ENCODE peak calls at places on chromosome 3, in eight cellular contexts. X, S, T, Y, O, M, H and N are unnamed samples.

GRCh38 chr3:2024713-2025112 is 74.0 kb upstream of the CNTN4 start:
- DNase-seq in Y (no peak), M (no peak), S (no peak), H (no peak), O (no peak), T (no peak), X (no peak), N (no peak)

GRCh38 chr3:10467904-10468610 is 37.3 kb downstream of the ATP2B2 start:
- DNase-seq in S (no peak), M (no peak), Y (no peak), X (no peak), O (no peak), H (peak), T (no peak), N (no peak)

GRCh38 chr3:70824078-70824477 is 511.6 kb upstream of the MDFIC2 start:
- DNase-seq in M (no peak), O (no peak), Y (no peak), S (peak), H (no peak), X (no peak), T (no peak), N (no peak)

GRCh38 chr3:114214542-114215341 is 22.6 kb downstream of the ZNF80 start:
- DNase-seq in Y (no peak), O (no peak), M (peak), T (no peak), X (no peak), S (no peak), H (no peak), N (no peak)

GRCh38 chr3:122200681-122201080 is 17.2 kb downstream of the CASR start:
- DNase-seq in T (no peak), S (no peak), H (no peak), Y (no peak), X (no peak), O (no peak), M (no peak), N (no peak)

GRCh38 chr3:111864821-111865656 is 6.0 kb downstream of the PHLDB2 start:
- DNase-seq in S (no peak), Y (no peak), X (no peak), M (no peak), O (no peak), T (peak), H (no peak), N (no peak)

GRCh38 chr3:52128118-52128683 is 26.0 kb downstream of the POC1A start:
- DNase-seq in H (peak), S (no peak), Y (no peak), T (peak), M (no peak), O (no peak), X (no peak), N (peak)

GRCh38 chr3:13420817-13421755 is 964 bp upstream of the NUP210 start:
- DNase-seq in X (peak), S (no peak), M (peak), O (peak), Y (no peak), T (peak), H (no peak), N (no peak)

GRCh38 chr3:189144645-189145044 is 27.1 kb upstream of the TPRG1 start:
- DNase-seq in O (peak), H (no peak), Y (no peak), S (no peak), T (peak), M (peak), X (no peak), N (peak)

GRCh38 chr3:62718515-62719320 is 156.5 kb downstream of the CADPS start:
- DNase-seq in S (no peak), M (no peak), X (peak), Y (no peak), H (no peak), T (no peak), O (no peak), N (peak)

GRCh38 chr3:182261084-182261483 is 532.2 kb upstream of the ATP11B start:
- DNase-seq in X (no peak), O (no peak), H (no peak), Y (no peak), S (no peak), M (no peak), T (no peak), N (no peak)

GRCh38 chr3:156818890-156819289 is 7.3 kb upstream of the LEKR1 start:
- DNase-seq in S (no peak), H (no peak), O (no peak), Y (no peak), M (no peak), T (peak), X (no peak), N (peak)

GRCh38 chr3:43009547-43009946 is 30.4 kb downstream of the GASK1A start:
- DNase-seq in T (no peak), O (no peak), X (no peak), Y (no peak), M (no peak), H (no peak), S (no peak), N (no peak)

GRCh38 chr3:182969277-182969676 is 11.1 kb downstream of the DCUN1D1 start:
- DNase-seq in Y (no peak), M (no peak), T (no peak), S (no peak), O (no peak), X (no peak), H (no peak), N (peak)

GRCh38 chr3:112699436-112699978 is 58.6 kb upstream of the CCDC80 start:
- DNase-seq in O (no peak), T (no peak), H (no peak), S (no peak), M (no peak), X (no peak), Y (no peak), N (no peak)

GRCh38 chr3:196604548-196604947 is 34.9 kb upstream of the NRROS start:
- DNase-seq in Y (no peak), O (no peak), S (no peak), H (no peak), X (no peak), M (peak), T (no peak), N (no peak)
- H3K27ac ChIP-seq in Y (no peak), O (no peak), S (no peak), H (no peak), X (no peak), M (no peak), T (no peak), N (no peak)

DNA sequence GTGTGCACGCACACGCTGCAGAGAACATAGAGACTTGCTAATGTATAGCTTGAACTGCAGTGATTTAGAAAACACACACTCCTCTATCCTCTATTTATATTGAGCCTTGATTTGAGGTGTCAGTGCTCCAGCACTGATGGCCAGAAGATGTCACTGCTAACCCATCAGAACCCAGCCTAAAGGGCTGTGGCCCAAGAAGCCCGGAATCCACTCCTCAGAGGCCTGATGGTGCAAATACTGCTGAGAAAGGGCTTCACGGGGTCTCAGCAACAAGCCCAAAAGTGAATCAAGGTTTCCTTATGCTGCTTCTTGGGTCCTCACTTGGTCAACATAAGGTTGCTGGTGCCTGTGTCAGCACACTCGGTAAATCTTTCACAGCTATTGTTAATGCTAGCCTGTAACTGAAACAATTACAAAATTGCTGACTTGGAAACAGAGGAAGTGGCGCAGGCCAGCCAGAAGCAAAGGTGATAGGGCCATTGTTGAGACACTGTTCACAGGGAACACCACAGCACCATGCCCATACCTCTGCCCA is 60.3 kb downstream of the HEG1 start:
- DNase-seq in S (no peak), X (peak), T (peak), H (peak), M (peak), Y (peak), O (peak), N (peak)
- H3K27ac ChIP-seq in S (no peak), X (no peak), T (no peak), H (peak), M (no peak), Y (no peak), O (no peak), N (peak)

GRCh38 chr3:48143567-48143966 is 44.6 kb downstream of the CDC25A start:
- DNase-seq in X (no peak), H (no peak), O (no peak), T (no peak), M (no peak), Y (no peak), S (no peak), N (no peak)

GRCh38 chr3:48142316-48142870 is 45.8 kb downstream of the CDC25A start:
- DNase-seq in S (no peak), T (peak), H (no peak), X (peak), Y (peak), O (peak), M (no peak), N (peak)

GRCh38 chr3:48140284-48140683 is 47.9 kb downstream of the CDC25A start:
- DNase-seq in Y (no peak), O (no peak), S (no peak), H (no peak), M (no peak), X (peak), T (no peak), N (no peak)

GRCh38 chr3:48143977-48144376 is 44.2 kb downstream of the CDC25A start:
- DNase-seq in S (no peak), T (no peak), O (no peak), H (no peak), X (no peak), Y (no peak), M (no peak), N (no peak)

DNA sequence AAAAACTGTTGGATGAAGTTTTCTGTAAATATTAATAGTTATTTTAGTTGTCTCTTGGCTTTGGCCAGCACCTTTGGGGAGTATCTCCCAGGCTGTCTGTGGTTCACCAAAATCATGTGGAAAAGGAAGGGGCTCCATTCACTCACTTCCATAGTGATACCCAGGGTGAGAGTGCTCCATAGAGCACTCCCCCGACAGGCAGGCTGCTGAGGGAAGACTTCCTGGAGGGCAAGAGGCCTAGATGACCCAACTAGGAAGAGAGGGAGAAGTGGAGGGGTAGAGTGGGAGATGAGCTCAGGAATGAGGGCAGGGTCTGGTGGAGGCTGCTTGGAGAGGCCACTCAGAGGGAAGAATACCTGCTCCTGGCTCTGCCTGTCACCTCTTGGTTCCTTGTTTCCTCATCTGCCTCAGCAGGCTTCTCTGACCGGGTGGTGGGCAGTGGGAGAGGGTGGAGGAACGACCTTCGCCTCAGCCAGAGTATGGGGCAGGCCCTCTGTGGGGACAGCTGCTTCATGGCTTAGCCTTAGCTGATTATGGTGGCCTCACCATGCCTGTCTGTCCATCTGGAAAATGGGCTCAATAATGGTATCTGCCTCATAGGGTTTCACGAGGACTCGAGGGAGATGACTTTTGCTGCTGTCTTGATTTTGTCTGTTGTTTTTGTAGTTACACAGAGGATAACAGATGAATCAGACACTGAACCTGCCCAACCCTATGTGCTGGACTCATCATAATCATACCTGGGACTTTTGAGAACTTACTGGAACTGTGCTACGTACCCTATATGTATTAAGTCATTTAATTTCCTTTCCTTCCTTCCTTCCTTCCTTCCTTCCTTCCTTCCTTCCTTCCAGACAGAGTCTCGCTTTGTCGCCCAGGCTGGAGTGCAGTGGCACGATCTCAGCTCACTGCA is 46.7 kb downstream of the CDC25A start:
- DNase-seq in Y (no peak), H (no peak), S (no peak), T (no peak), M (no peak), X (no peak), O (no peak), N (no peak)
- H3K27ac ChIP-seq in Y (no peak), H (no peak), S (peak), T (no peak), M (no peak), X (no peak), O (no peak), N (peak)

GRCh38 chr3:99863588-99863987 is 45.9 kb downstream of the CMSS1 start:
- DNase-seq in X (no peak), H (no peak), T (no peak), M (no peak), Y (no peak), S (no peak), O (no peak), N (no peak)

GRCh38 chr3:99864289-99864688 is 46.6 kb downstream of the CMSS1 start:
- DNase-seq in X (no peak), O (no peak), S (no peak), T (no peak), Y (no peak), M (no peak), H (no peak), N (no peak)

GRCh38 chr3:99866167-99866810 is 48.6 kb downstream of the CMSS1 start:
- DNase-seq in M (no peak), H (no peak), T (no peak), S (no peak), X (no peak), O (no peak), Y (no peak), N (no peak)

GRCh38 chr3:99863002-99863401 is 45.3 kb downstream of the CMSS1 start:
- DNase-seq in X (no peak), H (no peak), T (no peak), M (no peak), Y (no peak), S (no peak), O (no peak), N (no peak)

GRCh38 chr3:99865321-99865720 is 47.7 kb downstream of the CMSS1 start:
- DNase-seq in O (no peak), H (no peak), Y (no peak), T (no peak), S (no peak), M (no peak), X (no peak), N (no peak)
- H3K27ac ChIP-seq in O (no peak), H (peak), Y (no peak), T (no peak), S (no peak), M (no peak), X (no peak), N (no peak)

GRCh38 chr3:49177073-49177472 is 5.7 kb downstream of the KLHDC8B start:
- DNase-seq in M (no peak), O (no peak), S (no peak), T (no peak), X (no peak), H (no peak), Y (no peak), N (no peak)
- H3K27ac ChIP-seq in M (no peak), O (no peak), S (no peak), T (no peak), X (no peak), H (no peak), Y (no peak), N (peak)

DNA sequence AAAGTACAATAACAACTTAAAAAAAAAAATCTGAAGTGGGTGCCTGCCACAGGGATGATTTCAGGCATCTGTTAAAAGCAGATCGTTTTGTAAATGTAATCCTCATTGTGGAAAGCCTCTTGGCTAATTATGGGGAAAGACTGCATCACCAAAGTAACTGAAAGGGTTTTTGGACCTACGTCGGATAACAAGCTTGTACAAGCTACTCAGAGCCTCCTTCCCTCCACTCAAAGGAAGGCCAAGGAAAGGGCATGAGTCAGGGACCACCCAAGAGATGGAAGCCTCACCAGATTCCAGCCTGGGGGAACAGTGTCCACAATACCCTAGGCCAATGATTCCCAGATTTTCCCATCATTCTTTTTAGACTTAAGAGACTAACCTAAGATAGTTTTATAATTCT is 84.3 kb downstream of the ATP1B3 start:
- DNase-seq in M (no peak), Y (no peak), H (peak), S (no peak), O (no peak), X (no peak), T (no peak), N (peak)
- H3K27ac ChIP-seq in M (no peak), Y (no peak), H (no peak), S (peak), O (no peak), X (no peak), T (peak), N (peak)

GRCh38 chr3:23650371-23651140 is 155.2 kb upstream of the UBE2E1 start:
- DNase-seq in O (no peak), S (no peak), X (no peak), Y (no peak), M (no peak), H (no peak), T (no peak), N (peak)
- H3K27ac ChIP-seq in O (no peak), S (no peak), X (no peak), Y (no peak), M (no peak), H (no peak), T (no peak), N (no peak)

DNA sequence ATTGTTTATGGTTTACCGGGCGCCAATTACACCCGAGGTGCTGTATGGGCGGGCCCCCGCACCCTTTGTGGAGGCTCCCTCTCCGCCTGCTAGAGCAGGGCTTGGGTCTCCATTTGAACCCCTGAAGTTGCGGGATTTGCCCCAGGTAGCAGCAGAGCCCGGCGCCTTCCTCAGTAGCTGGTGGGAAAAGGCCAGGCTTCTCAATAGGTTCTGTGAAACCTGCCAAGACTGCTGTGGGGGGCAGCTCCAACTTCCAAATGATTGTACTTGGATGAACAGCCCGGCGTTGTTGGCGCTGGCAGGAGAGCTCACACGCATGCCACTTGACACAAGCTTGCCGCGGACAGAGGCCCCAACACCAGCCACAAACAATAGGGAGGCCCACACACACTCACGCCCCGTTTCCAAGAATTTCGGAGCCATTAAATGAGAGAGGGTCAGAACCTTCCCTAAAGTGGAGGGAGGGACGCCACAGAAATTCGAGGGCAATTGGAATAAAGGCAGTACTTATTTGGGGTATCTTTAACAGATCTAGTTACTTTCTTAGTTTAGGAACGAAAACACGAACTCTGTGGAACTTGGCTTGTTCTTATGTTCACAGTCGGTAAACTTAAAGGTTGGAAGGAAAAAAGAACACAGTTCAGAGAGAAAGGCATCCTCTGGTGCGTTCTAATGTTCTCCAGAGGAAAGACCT is 1.4 kb downstream of the EPHB3 start:
- DNase-seq in O (no peak), X (peak), Y (peak), H (no peak), M (no peak), S (no peak), T (no peak), N (no peak)
- H3K27ac ChIP-seq in O (peak), X (peak), Y (peak), H (no peak), M (no peak), S (peak), T (no peak), N (peak)

GRCh38 chr3:49248828-49249227 is 28.2 kb downstream of the C3orf62 start:
- DNase-seq in H (no peak), S (no peak), M (no peak), X (peak), T (peak), Y (no peak), O (no peak), N (no peak)

GRCh38 chr3:49244589-49245205 is 32.3 kb downstream of the C3orf62 start:
- DNase-seq in T (peak), O (peak), M (no peak), X (no peak), H (no peak), Y (no peak), S (no peak), N (peak)
- H3K27ac ChIP-seq in T (peak), O (no peak), M (no peak), X (no peak), H (no peak), Y (no peak), S (no peak), N (peak)